ENCODE peak calls at places on chromosomes 7 and 10, in eight cellular contexts. One of them, this sample, is unnamed. For H3K27me3, the result is how much of the 10 kb centered on the place peaks cover.

GRCh38 chr7:69213882-69214281 is 384.4 kb upstream of the AUTS2 start:
- DNase-seq in transverse colon: no peak
- DNase-seq in upper lobe of left lung: no peak
- DNase-seq in SK-N-SH: no peak
- DNase-seq in stomach: no peak
- DNase-seq in GM12878: no peak
- DNase-seq in esophagus muscularis mucosa: no peak
- DNase-seq in tibial nerve: no peak
- DNase-seq in this sample: no peak

GRCh38 chr7:44326261-44327125 is 1.1 kb upstream of the CAMK2B start:
- DNase-seq in SK-N-SH: no peak
- DNase-seq in tibial nerve: no peak
- DNase-seq in GM12878: no peak
- DNase-seq in stomach: no peak
- DNase-seq in upper lobe of left lung: no peak
- DNase-seq in transverse colon: no peak
- DNase-seq in esophagus muscularis mucosa: peak
- DNase-seq in this sample: no peak

GRCh38 chr10:46304671-46305429 is 18.1 kb downstream of the ANTXRL start:
- DNase-seq in upper lobe of left lung: no peak
- DNase-seq in transverse colon: peak
- DNase-seq in SK-N-SH: peak
- DNase-seq in tibial nerve: no peak
- DNase-seq in esophagus muscularis mucosa: no peak
- DNase-seq in stomach: no peak
- DNase-seq in GM12878: no peak
- DNase-seq in this sample: peak

GRCh38 chr10:116785867-116786266 is 43.5 kb upstream of the HSPA12A start:
- DNase-seq in tibial nerve: no peak
- DNase-seq in GM12878: no peak
- DNase-seq in esophagus muscularis mucosa: no peak
- DNase-seq in upper lobe of left lung: no peak
- DNase-seq in stomach: no peak
- DNase-seq in SK-N-SH: no peak
- DNase-seq in transverse colon: no peak
- DNase-seq in this sample: no peak

GRCh38 chr7:148256433-148256832 is 334.1 kb upstream of the C7orf33 start:
- DNase-seq in esophagus muscularis mucosa: no peak
- DNase-seq in tibial nerve: no peak
- DNase-seq in GM12878: no peak
- DNase-seq in transverse colon: no peak
- DNase-seq in SK-N-SH: no peak
- DNase-seq in stomach: no peak
- DNase-seq in upper lobe of left lung: no peak
- DNase-seq in this sample: no peak

GRCh38 chr7:4249241-4249640 is 432.9 kb upstream of the FOXK1 start:
- DNase-seq in GM12878: no peak
- DNase-seq in tibial nerve: no peak
- DNase-seq in stomach: no peak
- DNase-seq in upper lobe of left lung: no peak
- DNase-seq in transverse colon: no peak
- DNase-seq in SK-N-SH: no peak
- DNase-seq in esophagus muscularis mucosa: no peak
- DNase-seq in this sample: no peak

GRCh38 chr7:40219917-40220316 is 85.1 kb downstream of the SUGCT start:
- DNase-seq in stomach: no peak
- DNase-seq in SK-N-SH: no peak
- DNase-seq in esophagus muscularis mucosa: no peak
- DNase-seq in transverse colon: no peak
- DNase-seq in GM12878: no peak
- DNase-seq in upper lobe of left lung: no peak
- DNase-seq in tibial nerve: no peak
- DNase-seq in this sample: no peak

GRCh38 chr10:124849111-124849773 is 47.6 kb downstream of the ABRAXAS2 start:
- DNase-seq in transverse colon: no peak
- DNase-seq in tibial nerve: no peak
- DNase-seq in SK-N-SH: no peak
- DNase-seq in GM12878: no peak
- DNase-seq in stomach: no peak
- DNase-seq in upper lobe of left lung: no peak
- DNase-seq in esophagus muscularis mucosa: no peak
- DNase-seq in this sample: no peak

GRCh38 chr7:133203490-133203889 is 49.4 kb upstream of the EXOC4 start:
- DNase-seq in SK-N-SH: no peak
- DNase-seq in stomach: no peak
- DNase-seq in GM12878: no peak
- DNase-seq in tibial nerve: no peak
- DNase-seq in transverse colon: no peak
- DNase-seq in upper lobe of left lung: no peak
- DNase-seq in esophagus muscularis mucosa: no peak
- DNase-seq in this sample: no peak

GRCh38 chr7:133207687-133208086 is 45.2 kb upstream of the EXOC4 start:
- DNase-seq in GM12878: no peak
- DNase-seq in esophagus muscularis mucosa: no peak
- DNase-seq in tibial nerve: no peak
- DNase-seq in transverse colon: no peak
- DNase-seq in stomach: no peak
- DNase-seq in upper lobe of left lung: no peak
- DNase-seq in SK-N-SH: no peak
- DNase-seq in this sample: no peak
- TF ChIP-seq CTCF in GM12878: peak
- TF ChIP-seq CTCF in esophagus muscularis mucosa: no peak
- TF ChIP-seq CTCF in tibial nerve: no peak
- TF ChIP-seq CTCF in transverse colon: no peak
- TF ChIP-seq CTCF in stomach: no peak
- TF ChIP-seq CTCF in upper lobe of left lung: no peak
- TF ChIP-seq CTCF in SK-N-SH: peak
- TF ChIP-seq CTCF in this sample: no peak

GRCh38 chr7:114083714-114084113 is 164.9 kb upstream of the PPP1R3A start:
- DNase-seq in esophagus muscularis mucosa: no peak
- DNase-seq in SK-N-SH: peak
- DNase-seq in GM12878: no peak
- DNase-seq in upper lobe of left lung: no peak
- DNase-seq in transverse colon: no peak
- DNase-seq in stomach: no peak
- DNase-seq in tibial nerve: no peak
- DNase-seq in this sample: no peak

GRCh38 chr7:114084381-114085312 is 165.8 kb upstream of the PPP1R3A start:
- DNase-seq in tibial nerve: peak
- DNase-seq in esophagus muscularis mucosa: no peak
- DNase-seq in SK-N-SH: peak
- DNase-seq in stomach: peak
- DNase-seq in transverse colon: peak
- DNase-seq in upper lobe of left lung: peak
- DNase-seq in GM12878: no peak
- DNase-seq in this sample: peak

GRCh38 chr7:114085592-114086490 is 167.0 kb upstream of the PPP1R3A start:
- DNase-seq in stomach: peak
- DNase-seq in upper lobe of left lung: peak
- DNase-seq in esophagus muscularis mucosa: peak
- DNase-seq in GM12878: no peak
- DNase-seq in transverse colon: peak
- DNase-seq in tibial nerve: peak
- DNase-seq in SK-N-SH: peak
- DNase-seq in this sample: peak

GRCh38 chr7:114086491-114086905 is 167.7 kb upstream of the PPP1R3A start:
- DNase-seq in GM12878: no peak
- DNase-seq in esophagus muscularis mucosa: no peak
- DNase-seq in stomach: peak
- DNase-seq in transverse colon: peak
- DNase-seq in upper lobe of left lung: peak
- DNase-seq in SK-N-SH: no peak
- DNase-seq in tibial nerve: no peak
- DNase-seq in this sample: peak

GRCh38 chr7:114085313-114085591 is 166.4 kb upstream of the PPP1R3A start:
- DNase-seq in upper lobe of left lung: no peak
- DNase-seq in transverse colon: no peak
- DNase-seq in SK-N-SH: peak
- DNase-seq in tibial nerve: no peak
- DNase-seq in stomach: no peak
- DNase-seq in esophagus muscularis mucosa: peak
- DNase-seq in GM12878: no peak
- DNase-seq in this sample: no peak
- H3K27me3 ChIP-seq in upper lobe of left lung: under half
- H3K27me3 ChIP-seq in transverse colon: half or more
- H3K27me3 ChIP-seq in SK-N-SH: half or more
- H3K27me3 ChIP-seq in tibial nerve: under half
- H3K27me3 ChIP-seq in stomach: half or more
- H3K27me3 ChIP-seq in esophagus muscularis mucosa: under half
- H3K27me3 ChIP-seq in GM12878: under half
- H3K27me3 ChIP-seq in this sample: under half

GRCh38 chr7:53311205-53311604 is 275.8 kb downstream of the POM121L12 start:
- DNase-seq in upper lobe of left lung: no peak
- DNase-seq in tibial nerve: no peak
- DNase-seq in SK-N-SH: no peak
- DNase-seq in transverse colon: no peak
- DNase-seq in GM12878: no peak
- DNase-seq in esophagus muscularis mucosa: no peak
- DNase-seq in stomach: no peak
- DNase-seq in this sample: no peak
- TF ChIP-seq EP300 in upper lobe of left lung: no peak
- TF ChIP-seq EP300 in tibial nerve: no peak
- TF ChIP-seq EP300 in SK-N-SH: no peak
- TF ChIP-seq EP300 in transverse colon: no peak
- TF ChIP-seq EP300 in GM12878: no peak
- TF ChIP-seq EP300 in esophagus muscularis mucosa: no peak
- TF ChIP-seq EP300 in stomach: no peak
- TF ChIP-seq EP300 in this sample: no peak

GRCh38 chr7:118149394-118149793 is 34.6 kb upstream of the LSM8 start:
- DNase-seq in stomach: no peak
- DNase-seq in upper lobe of left lung: no peak
- DNase-seq in SK-N-SH: no peak
- DNase-seq in esophagus muscularis mucosa: no peak
- DNase-seq in tibial nerve: no peak
- DNase-seq in transverse colon: no peak
- DNase-seq in GM12878: no peak
- DNase-seq in this sample: no peak
- TF ChIP-seq CTCF in stomach: no peak
- TF ChIP-seq CTCF in upper lobe of left lung: no peak
- TF ChIP-seq CTCF in SK-N-SH: no peak
- TF ChIP-seq CTCF in esophagus muscularis mucosa: no peak
- TF ChIP-seq CTCF in tibial nerve: no peak
- TF ChIP-seq CTCF in transverse colon: no peak
- TF ChIP-seq CTCF in GM12878: no peak
- TF ChIP-seq CTCF in this sample: no peak